ENCODE peak calls at places on chromosomes 11 and 22, in four cellular contexts. V, P, J and K are unnamed samples.
A peak's percentile ranks its signal among the peaks of the same experiment; 100 is the strongest.

GRCh38 chr22:38069372-38070249 is 12.4 kb downstream of the PICK1 start:
- DNase-seq in V (peak; percentile 85), J (peak; percentile 80), P (no peak), K (no peak)

GRCh38 chr22:21457023-21457787 is 10.0 kb upstream of the TMEM191C start:
- DNase-seq in P (no peak), J (no peak), V (no peak), K (no peak)

GRCh38 chr22:24088796-24089195 is 77.7 kb downstream of the CABIN1 start:
- DNase-seq in J (no peak), V (no peak), P (no peak), K (no peak)

GRCh38 chr11:12087075-12087775 is 23.2 kb upstream of the MICAL2 start:
- DNase-seq in P (peak; percentile 38), J (peak; percentile 38), V (no peak), K (no peak)

GRCh38 chr22:37163618-37164534 is 14.2 kb upstream of the IL2RB start:
- DNase-seq in J (no peak), V (no peak), P (no peak), K (no peak)

GRCh38 chr11:65225284-65226102 is 36.3 kb upstream of the POLA2 start:
- DNase-seq in P (no peak), J (peak; percentile 58), V (peak; percentile 59), K (no peak)

GRCh38 chr22:22380098-22381030 is 128.2 kb downstream of the ZNF280B start:
- DNase-seq in J (no peak), P (no peak), V (no peak), K (no peak)

GRCh38 chr11:79525257-79525656 is 84.4 kb upstream of the TENM4 start:
- DNase-seq in J (no peak), P (no peak), V (no peak), K (no peak)

GRCh38 chr11:93646399-93646798 is 15.1 kb upstream of the CEP295 start:
- DNase-seq in V (no peak), J (no peak), P (no peak), K (no peak)

GRCh38 chr11:10355257-10355661 is 50.4 kb downstream of the ADM start:
- DNase-seq in J (no peak), V (no peak), P (no peak), K (peak; percentile 35)

GRCh38 chr11:6319879-6320410 is 356 bp downstream of the CAVIN3 start:
- DNase-seq in V (peak; percentile 95), J (peak; percentile 86), P (peak; percentile 76), K (peak; percentile 57)
- H3K27ac ChIP-seq in V (peak overlapping the region; percentile 100), J (peak overlapping the region; percentile 96), P (peak overlapping the region; percentile 94), K (peak overlapping the region; percentile 98)

GRCh38 chr11:131588057-131588456 is 217.6 kb downstream of the NTM start:
- DNase-seq in V (no peak), J (no peak), P (no peak), K (no peak)
- H3K27ac ChIP-seq in V (no peak overlapping the region), J (no peak overlapping the region), P (no peak overlapping the region), K (no peak overlapping the region)

GRCh38 chr22:41968601-41969000 is 642 bp upstream of the SEPTIN3 start:
- DNase-seq in P (no peak), V (no peak), J (no peak), K (no peak)

GRCh38 chr22:41964106-41964494 is 5.1 kb upstream of the SEPTIN3 start:
- DNase-seq in V (no peak), J (no peak), P (no peak), K (no peak)

GRCh38 chr22:41969110-41969646 is at the start of gene SEPTIN3:
- DNase-seq in J (no peak), P (no peak), V (no peak), K (no peak)

GRCh38 chr22:41966225-41966606 is 3.0 kb upstream of the SEPTIN3 start:
- DNase-seq in P (no peak), J (no peak), V (no peak), K (no peak)

DNA sequence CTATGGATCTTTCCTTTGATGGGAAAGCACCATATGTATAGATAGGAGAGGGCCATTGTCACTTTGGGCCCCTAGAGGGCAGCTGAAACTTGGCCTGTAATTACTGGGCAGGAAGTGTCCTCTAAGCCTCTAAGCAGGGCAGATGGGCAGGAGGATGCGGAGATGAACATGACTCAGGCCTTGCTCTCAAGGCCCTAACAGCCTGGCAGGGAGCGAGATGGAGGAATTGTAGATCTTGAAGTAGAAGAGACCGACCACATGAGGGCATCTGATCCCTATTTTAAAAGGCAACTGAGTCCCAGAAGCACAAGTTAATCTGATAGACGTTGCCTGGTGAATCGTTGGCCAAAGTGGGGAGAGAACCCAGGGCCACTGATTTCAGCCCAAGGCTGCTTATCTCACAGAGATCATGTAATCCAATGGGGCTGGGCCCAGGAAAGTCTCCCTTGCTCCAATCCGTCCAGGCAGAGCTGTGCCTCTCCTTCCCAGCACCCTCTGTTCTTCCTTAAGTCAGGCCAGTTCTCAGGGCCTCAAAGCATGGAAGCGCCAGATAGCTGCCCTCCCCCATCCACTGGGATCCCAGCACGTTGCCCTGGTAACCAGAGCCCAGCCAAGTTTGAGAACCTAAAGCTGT is 2.5 kb upstream of the SEPTIN3 start:
- DNase-seq in J (no peak), P (peak; percentile 48), V (no peak), K (peak; percentile 41)
- H3K27ac ChIP-seq in J (no peak overlapping the region), P (no peak overlapping the region), V (no peak overlapping the region), K (no peak overlapping the region)

DNA sequence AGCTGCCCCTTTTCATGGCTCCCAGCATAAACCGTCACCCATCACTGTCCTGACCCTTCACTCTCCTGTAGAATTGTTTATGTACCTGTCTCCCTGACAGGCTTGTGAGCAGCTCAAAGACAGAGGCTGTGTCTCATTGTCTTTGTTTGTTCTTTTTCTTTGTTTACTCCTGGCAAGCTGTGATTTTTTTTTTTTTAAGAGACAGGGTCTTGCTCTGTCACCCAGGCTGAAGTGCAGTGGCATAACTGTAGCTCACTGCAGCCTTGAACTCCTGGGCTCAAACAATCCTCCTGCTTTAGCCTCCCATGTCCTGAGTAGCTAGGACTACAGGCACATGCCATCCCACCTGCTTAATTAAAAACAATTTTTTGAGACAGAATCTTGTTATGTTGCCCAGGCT is 9.7 kb downstream of the ARHGAP1 start:
- DNase-seq in V (no peak), P (no peak), J (no peak), K (no peak)
- H3K27ac ChIP-seq in V (no peak overlapping the region), P (no peak overlapping the region), J (no peak overlapping the region), K (no peak overlapping the region)

DNA sequence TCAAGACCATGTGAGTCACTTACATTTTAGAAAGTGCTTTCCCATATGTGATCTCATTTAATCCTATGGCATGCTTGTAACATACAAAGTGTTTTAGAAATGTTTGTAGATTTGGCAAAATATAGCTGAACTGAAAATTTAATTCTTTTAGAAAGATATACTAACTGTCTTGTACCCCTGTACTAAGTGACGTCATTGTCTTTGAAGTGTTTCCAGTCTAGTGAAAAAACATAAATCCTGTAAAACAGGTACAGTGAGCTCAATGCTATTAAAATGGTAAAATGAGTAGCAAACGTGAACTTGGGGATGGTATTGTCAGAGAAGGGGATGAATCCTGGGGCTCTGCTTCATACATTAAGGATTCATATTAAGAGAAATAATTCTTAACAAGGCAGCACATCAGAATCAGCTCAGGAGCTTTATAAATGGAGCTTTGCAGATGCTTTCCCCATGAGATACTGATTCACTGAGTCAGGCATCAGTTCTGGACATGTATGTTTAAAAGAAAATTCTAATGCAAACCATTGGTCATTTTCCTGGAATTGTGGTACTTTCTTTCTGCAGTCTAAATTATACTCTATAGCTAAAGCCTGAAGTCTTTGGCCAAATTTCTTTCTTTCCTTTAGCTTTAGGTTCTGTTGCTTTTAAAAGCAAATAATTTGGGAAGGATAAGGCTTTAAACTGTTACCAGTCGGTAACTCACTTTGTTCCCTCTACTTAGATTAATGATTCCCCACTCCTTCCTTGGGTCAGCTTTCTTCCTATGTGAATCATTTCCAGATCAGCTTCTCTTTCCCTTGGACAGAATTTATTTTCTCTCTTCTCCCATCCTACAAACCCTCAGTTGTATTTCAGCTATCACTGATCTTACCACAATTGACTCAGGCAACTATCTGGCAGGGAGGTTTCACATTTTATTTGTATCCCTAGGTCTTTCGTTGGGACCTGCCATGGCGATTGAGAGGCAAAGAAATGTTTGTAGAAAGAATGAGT is 57.6 kb upstream of the DDI1 start:
- DNase-seq in J (no peak), V (no peak), P (no peak), K (no peak)
- H3K27ac ChIP-seq in J (no peak overlapping the region), V (no peak overlapping the region), P (no peak overlapping the region), K (no peak overlapping the region)

DNA sequence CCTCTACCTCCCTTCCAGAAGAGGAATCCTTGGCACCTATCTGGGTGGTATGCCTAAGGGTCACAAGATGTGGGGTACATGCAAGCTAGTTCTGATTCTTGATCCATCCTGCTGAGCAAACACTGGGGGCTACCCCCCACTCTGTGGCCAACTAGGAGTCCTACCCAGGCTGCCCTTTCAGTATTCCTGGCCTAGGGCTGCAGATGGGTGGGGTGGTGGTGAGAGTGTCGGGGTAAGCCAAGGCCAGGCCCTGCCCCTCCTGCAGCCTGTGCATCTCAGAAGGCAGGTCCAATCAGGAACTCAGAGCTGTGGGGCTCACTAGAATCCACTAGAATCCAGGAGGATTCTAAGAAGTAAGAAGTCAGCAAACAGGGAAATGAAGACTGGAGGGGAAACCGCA is 10.9 kb downstream of the SSH3 start:
- DNase-seq in V (no peak), J (no peak), P (no peak), K (no peak)
- H3K27ac ChIP-seq in V (no peak overlapping the region), J (no peak overlapping the region), P (no peak overlapping the region), K (no peak overlapping the region)